ENCODE peak calls at places on chromosome 20, in six cellular contexts. P is KG1, N is tibial artery, R is body of pancreas, F is left ventricle myocardium inferior, X is HFFc6. B is an unnamed sample.

GRCh38 chr20:39097889-39098288 is 135.7 kb downstream of the DHX35 start:
- DNase-seq in N (no peak), X (no peak), R (no peak), F (no peak), P (no peak), B (no peak)

GRCh38 chr20:53595018-53595378 is 1.4 kb upstream of the ZNF217 start:
- DNase-seq in P (no peak), X (no peak), R (no peak), F (no peak), N (no peak), B (no peak)

GRCh38 chr20:40160151-40160550 is 528.9 kb downstream of the MAFB start:
- DNase-seq in N (peak), P (peak), R (peak), X (no peak), F (peak), B (peak)

GRCh38 chr20:32564921-32565734 is 20.0 kb downstream of the NOL4L start:
- DNase-seq in P (no peak), N (peak), R (no peak), F (peak), X (no peak), B (no peak)

GRCh38 chr20:56166781-56167465 is 81.6 kb upstream of the MC3R start:
- DNase-seq in X (no peak), N (no peak), R (no peak), F (no peak), P (no peak), B (no peak)

GRCh38 chr20:33850159-33850558 is 39.0 kb downstream of the CHMP4B start:
- DNase-seq in F (no peak), R (no peak), P (no peak), X (no peak), N (no peak), B (no peak)

GRCh38 chr20:43914286-43914685 is 366 bp upstream of the TOX2 start:
- DNase-seq in X (no peak), F (no peak), R (no peak), P (no peak), N (no peak), B (no peak)

GRCh38 chr20:44142416-44142815 is 44.6 kb downstream of the JPH2 start:
- DNase-seq in X (no peak), F (no peak), R (no peak), N (no peak), P (no peak), B (no peak)

GRCh38 chr20:43331911-43332310 is 125.8 kb upstream of the SRSF6 start:
- DNase-seq in F (peak), R (no peak), P (no peak), N (no peak), X (no peak), B (no peak)

GRCh38 chr20:45419188-45420091 is 3.5 kb downstream of the PIGT start:
- DNase-seq in F (peak), X (peak), R (peak), N (peak), P (no peak), B (no peak)

GRCh38 chr20:45343867-45344721 is 4.1 kb downstream of the SDC4 start:
- DNase-seq in N (peak), P (no peak), X (peak), F (no peak), R (peak), B (no peak)

GRCh38 chr20:14955396-14955795 is 618.0 kb upstream of the FLRT3 start:
- DNase-seq in R (no peak), F (no peak), N (no peak), X (no peak), P (no peak), B (no peak)

GRCh38 chr20:40462600-40462999 is 226.4 kb downstream of the MAFB start:
- DNase-seq in N (no peak), R (no peak), X (no peak), P (no peak), F (no peak), B (no peak)

GRCh38 chr20:62305765-62306431 is 3.1 kb downstream of the ADRM1 start:
- DNase-seq in X (no peak), F (no peak), N (no peak), R (no peak), P (no peak), B (peak)

GRCh38 chr20:25398363-25399037 is 7.9 kb upstream of the ABHD12 start:
- DNase-seq in X (peak), R (no peak), P (no peak), F (no peak), N (no peak), B (peak)

GRCh38 chr20:18288748-18289705 is 700 bp downstream of the ZNF133 start:
- DNase-seq in R (no peak), X (peak), P (peak), N (no peak), F (no peak), B (no peak)

GRCh38 chr20:49630396-49630951 is 62.5 kb upstream of the PTGIS start:
- DNase-seq in R (no peak), X (no peak), P (no peak), N (no peak), F (no peak), B (no peak)

GRCh38 chr20:61722146-61722678 is 343.5 kb downstream of the TAF4 start:
- DNase-seq in F (no peak), N (no peak), X (no peak), R (no peak), P (no peak), B (no peak)

B was measured in foreskin melanocyte.